ENCODE peak calls at places on chromosome 14, in eight cellular contexts. One of them, this sample, is unnamed.

GRCh38 chr14:34867199-34867598 is 8.0 kb downstream of the BAZ1A start:
- DNase-seq in dorsolateral prefrontal cortex: no peak
- DNase-seq in GM12865: no peak
- DNase-seq in psoas muscle: no peak
- DNase-seq in cardiac fibroblast: no peak
- DNase-seq in tibial artery: no peak
- DNase-seq in AG04450: no peak
- DNase-seq in breast epithelium: no peak
- DNase-seq in this sample: no peak

GRCh38 chr14:49921401-49921800 is 28.5 kb downstream of the ARF6 start:
- DNase-seq in cardiac fibroblast: no peak
- DNase-seq in breast epithelium: no peak
- DNase-seq in dorsolateral prefrontal cortex: no peak
- DNase-seq in GM12865: no peak
- DNase-seq in AG04450: no peak
- DNase-seq in psoas muscle: no peak
- DNase-seq in tibial artery: no peak
- DNase-seq in this sample: no peak

GRCh38 chr14:53929871-53930685 is 26.5 kb downstream of the BMP4 start:
- DNase-seq in psoas muscle: no peak
- DNase-seq in dorsolateral prefrontal cortex: no peak
- DNase-seq in breast epithelium: no peak
- DNase-seq in AG04450: no peak
- DNase-seq in cardiac fibroblast: no peak
- DNase-seq in tibial artery: no peak
- DNase-seq in GM12865: peak; percentile 55
- DNase-seq in this sample: no peak

GRCh38 chr14:50301914-50302313 is 10.1 kb downstream of the L2HGDH start:
- DNase-seq in breast epithelium: no peak
- DNase-seq in AG04450: no peak
- DNase-seq in tibial artery: no peak
- DNase-seq in cardiac fibroblast: no peak
- DNase-seq in dorsolateral prefrontal cortex: no peak
- DNase-seq in GM12865: no peak
- DNase-seq in psoas muscle: no peak
- DNase-seq in this sample: no peak

GRCh38 chr14:104481323-104481722 is 98.2 kb upstream of the C14orf180 start:
- DNase-seq in tibial artery: no peak
- DNase-seq in dorsolateral prefrontal cortex: no peak
- DNase-seq in breast epithelium: no peak
- DNase-seq in AG04450: no peak
- DNase-seq in GM12865: no peak
- DNase-seq in cardiac fibroblast: no peak
- DNase-seq in psoas muscle: no peak
- DNase-seq in this sample: no peak

GRCh38 chr14:23034498-23035302 is at the start of gene PSMB5:
- DNase-seq in psoas muscle: peak; percentile 89
- DNase-seq in cardiac fibroblast: peak; percentile 96
- DNase-seq in tibial artery: peak; percentile 94
- DNase-seq in dorsolateral prefrontal cortex: peak; percentile 94
- DNase-seq in breast epithelium: peak; percentile 91
- DNase-seq in AG04450: peak; percentile 83
- DNase-seq in GM12865: peak; percentile 98
- DNase-seq in this sample: peak; percentile 95

GRCh38 chr14:91065266-91065665 is 4.8 kb upstream of the RPS6KA5 start:
- DNase-seq in cardiac fibroblast: no peak
- DNase-seq in psoas muscle: no peak
- DNase-seq in AG04450: no peak
- DNase-seq in GM12865: no peak
- DNase-seq in dorsolateral prefrontal cortex: no peak
- DNase-seq in tibial artery: no peak
- DNase-seq in breast epithelium: peak; percentile 60
- DNase-seq in this sample: peak; percentile 2

GRCh38 chr14:45249847-45250575 is 3.0 kb downstream of the MIS18BP1 start:
- DNase-seq in cardiac fibroblast: peak; percentile 88
- DNase-seq in tibial artery: no peak
- DNase-seq in breast epithelium: no peak
- DNase-seq in psoas muscle: no peak
- DNase-seq in AG04450: peak; percentile 78
- DNase-seq in GM12865: peak; percentile 77
- DNase-seq in dorsolateral prefrontal cortex: no peak
- DNase-seq in this sample: peak; percentile 89

GRCh38 chr14:55936691-55937090 is 181.5 kb upstream of the PELI2 start:
- DNase-seq in AG04450: no peak
- DNase-seq in cardiac fibroblast: peak; percentile 11
- DNase-seq in GM12865: no peak
- DNase-seq in tibial artery: no peak
- DNase-seq in psoas muscle: no peak
- DNase-seq in dorsolateral prefrontal cortex: no peak
- DNase-seq in breast epithelium: no peak
- DNase-seq in this sample: no peak

GRCh38 chr14:91258021-91258618 is 13.6 kb upstream of the GPR68 start:
- DNase-seq in psoas muscle: peak; percentile 63
- DNase-seq in GM12865: no peak
- DNase-seq in AG04450: no peak
- DNase-seq in dorsolateral prefrontal cortex: no peak
- DNase-seq in breast epithelium: no peak
- DNase-seq in cardiac fibroblast: peak; percentile 45
- DNase-seq in tibial artery: no peak
- DNase-seq in this sample: peak; percentile 86

GRCh38 chr14:83007641-83008237 is 1474.1 kb upstream of the SEL1L start:
- DNase-seq in GM12865: no peak
- DNase-seq in tibial artery: no peak
- DNase-seq in AG04450: no peak
- DNase-seq in cardiac fibroblast: no peak
- DNase-seq in psoas muscle: no peak
- DNase-seq in dorsolateral prefrontal cortex: no peak
- DNase-seq in breast epithelium: no peak
- DNase-seq in this sample: no peak

GRCh38 chr14:36826614-36827013 is 165.0 kb downstream of the PAX9 start:
- DNase-seq in breast epithelium: no peak
- DNase-seq in psoas muscle: no peak
- DNase-seq in tibial artery: no peak
- DNase-seq in dorsolateral prefrontal cortex: no peak
- DNase-seq in GM12865: no peak
- DNase-seq in AG04450: no peak
- DNase-seq in cardiac fibroblast: no peak
- DNase-seq in this sample: no peak
- H3K4me3 ChIP-seq in breast epithelium: no peak overlapping the region
- H3K4me3 ChIP-seq in psoas muscle: no peak overlapping the region
- H3K4me3 ChIP-seq in tibial artery: no peak overlapping the region
- H3K4me3 ChIP-seq in dorsolateral prefrontal cortex: no peak overlapping the region
- H3K4me3 ChIP-seq in GM12865: no peak overlapping the region
- H3K4me3 ChIP-seq in AG04450: no peak overlapping the region
- H3K4me3 ChIP-seq in cardiac fibroblast: no peak overlapping the region
- H3K4me3 ChIP-seq in this sample: no peak overlapping the region

DNA sequence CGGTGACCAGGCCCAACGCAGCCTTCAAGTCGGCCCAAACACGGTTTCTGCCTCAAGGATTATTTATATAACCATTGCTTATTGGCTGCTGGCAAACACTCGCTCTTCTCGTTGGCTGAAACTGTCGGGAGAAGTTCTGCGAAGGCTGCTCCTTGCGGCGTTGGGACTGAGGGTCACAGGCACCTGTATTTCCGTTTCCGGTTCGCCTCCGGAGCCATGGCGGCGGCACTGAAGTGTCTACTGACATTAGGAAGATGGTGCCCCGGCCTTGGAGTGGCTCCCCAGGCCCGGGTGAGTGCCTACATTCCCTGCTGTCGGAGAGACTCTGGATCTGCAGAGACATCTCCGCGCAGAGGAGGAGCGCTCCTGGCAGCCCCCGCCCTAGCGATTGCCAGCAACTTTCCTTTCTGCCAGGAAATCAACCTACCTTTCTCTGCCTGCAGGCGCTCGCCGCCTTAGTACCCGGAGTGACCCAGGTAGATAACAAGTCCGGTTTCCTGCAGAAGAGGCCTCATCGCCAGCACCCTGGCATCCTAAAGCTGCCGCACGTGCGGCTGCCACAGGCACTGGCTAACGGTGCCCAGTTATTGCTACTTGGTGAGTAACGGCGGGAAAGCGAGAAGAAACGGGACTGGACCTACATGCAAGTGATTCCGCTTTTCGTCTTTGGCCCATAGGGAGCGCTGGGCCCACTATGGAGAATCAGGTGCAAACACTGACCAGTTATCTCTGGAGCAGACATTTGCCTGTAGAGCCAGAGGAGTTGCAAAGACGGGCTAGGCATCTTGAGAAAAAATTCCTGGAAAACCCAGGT is at the start of gene METTL17:
- DNase-seq in dorsolateral prefrontal cortex: peak; percentile 96
- DNase-seq in tibial artery: peak; percentile 96
- DNase-seq in psoas muscle: peak; percentile 89
- DNase-seq in breast epithelium: peak; percentile 93
- DNase-seq in AG04450: peak; percentile 96
- DNase-seq in cardiac fibroblast: peak; percentile 99
- DNase-seq in GM12865: peak; percentile 97
- DNase-seq in this sample: peak; percentile 97
- TF ChIP-seq CTCF in dorsolateral prefrontal cortex: peak; percentile 15
- TF ChIP-seq CTCF in tibial artery: peak; percentile 6
- TF ChIP-seq CTCF in psoas muscle: peak; percentile 4
- TF ChIP-seq CTCF in breast epithelium: peak; percentile 19
- TF ChIP-seq CTCF in AG04450: peak; percentile 48
- TF ChIP-seq CTCF in cardiac fibroblast: peak; percentile 41
- TF ChIP-seq CTCF in GM12865: peak; percentile 30
- TF ChIP-seq CTCF in this sample: peak; percentile 40

GRCh38 chr14:24398298-24398942 is 383 bp upstream of the NYNRIN start:
- DNase-seq in cardiac fibroblast: peak; percentile 80
- DNase-seq in AG04450: no peak
- DNase-seq in tibial artery: no peak
- DNase-seq in breast epithelium: no peak
- DNase-seq in psoas muscle: no peak
- DNase-seq in GM12865: no peak
- DNase-seq in dorsolateral prefrontal cortex: no peak
- DNase-seq in this sample: no peak

GRCh38 chr14:24398943-24399801 is at the start of gene NYNRIN:
- DNase-seq in breast epithelium: no peak
- DNase-seq in tibial artery: peak; percentile 78
- DNase-seq in GM12865: no peak
- DNase-seq in psoas muscle: peak; percentile 65
- DNase-seq in dorsolateral prefrontal cortex: no peak
- DNase-seq in cardiac fibroblast: no peak
- DNase-seq in AG04450: no peak
- DNase-seq in this sample: peak; percentile 20

GRCh38 chr14:24401810-24402702 is 3.3 kb downstream of the NYNRIN start:
- DNase-seq in GM12865: no peak
- DNase-seq in cardiac fibroblast: no peak
- DNase-seq in AG04450: no peak
- DNase-seq in breast epithelium: no peak
- DNase-seq in tibial artery: no peak
- DNase-seq in psoas muscle: no peak
- DNase-seq in dorsolateral prefrontal cortex: no peak
- DNase-seq in this sample: no peak

GRCh38 chr14:24397639-24398297 is 1.0 kb upstream of the NYNRIN start:
- DNase-seq in AG04450: no peak
- DNase-seq in breast epithelium: no peak
- DNase-seq in cardiac fibroblast: no peak
- DNase-seq in dorsolateral prefrontal cortex: no peak
- DNase-seq in psoas muscle: no peak
- DNase-seq in tibial artery: no peak
- DNase-seq in GM12865: no peak
- DNase-seq in this sample: no peak

GRCh38 chr14:24399981-24400718 is 1.3 kb downstream of the NYNRIN start:
- DNase-seq in dorsolateral prefrontal cortex: no peak
- DNase-seq in GM12865: no peak
- DNase-seq in AG04450: no peak
- DNase-seq in tibial artery: no peak
- DNase-seq in psoas muscle: no peak
- DNase-seq in breast epithelium: no peak
- DNase-seq in cardiac fibroblast: no peak
- DNase-seq in this sample: no peak
- H3K4me3 ChIP-seq in dorsolateral prefrontal cortex: peak overlapping the region; percentile 73
- H3K4me3 ChIP-seq in GM12865: no peak overlapping the region
- H3K4me3 ChIP-seq in AG04450: peak overlapping the region; percentile 66
- H3K4me3 ChIP-seq in tibial artery: peak overlapping the region; percentile 75
- H3K4me3 ChIP-seq in psoas muscle: peak overlapping the region; percentile 74
- H3K4me3 ChIP-seq in breast epithelium: peak overlapping the region; percentile 95
- H3K4me3 ChIP-seq in cardiac fibroblast: peak overlapping the region; percentile 68
- H3K4me3 ChIP-seq in this sample: no peak overlapping the region

DNA sequence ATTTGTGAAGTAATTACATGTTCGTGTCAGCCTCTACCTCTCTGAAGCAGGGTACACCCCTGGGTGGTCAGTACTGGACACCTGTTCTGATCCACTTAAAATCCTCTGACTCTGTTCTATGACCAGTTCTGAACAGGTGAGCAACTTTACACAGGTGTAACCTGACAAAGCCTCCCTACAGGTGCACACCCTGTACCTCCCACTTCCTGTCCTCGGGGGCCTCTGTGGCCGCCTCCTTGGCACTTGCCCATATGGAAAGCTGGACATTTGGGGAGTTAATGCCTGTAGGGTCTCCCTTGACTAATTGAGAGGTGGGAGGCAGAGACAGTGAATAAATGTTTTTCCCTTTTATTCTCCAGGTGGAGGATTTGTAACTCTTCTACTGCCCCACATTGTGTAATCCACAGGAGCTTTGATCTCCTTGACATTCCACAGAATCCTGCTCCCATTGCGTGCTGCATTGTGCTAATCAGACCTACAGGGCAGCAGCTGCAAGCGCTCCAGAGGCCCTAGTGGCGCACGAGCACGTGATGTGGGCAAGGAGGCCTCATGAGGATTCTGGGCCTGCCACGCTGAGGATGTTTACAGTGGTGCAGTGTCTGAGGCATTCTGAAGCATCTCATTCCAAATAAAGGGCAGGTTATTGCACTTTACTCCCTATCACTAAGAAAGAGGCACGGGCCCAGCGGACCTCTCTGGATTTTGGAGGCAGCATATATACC is 45.8 kb upstream of the BATF start:
- DNase-seq in AG04450: no peak
- DNase-seq in dorsolateral prefrontal cortex: peak; percentile 50
- DNase-seq in breast epithelium: no peak
- DNase-seq in psoas muscle: no peak
- DNase-seq in GM12865: no peak
- DNase-seq in cardiac fibroblast: peak; percentile 40
- DNase-seq in tibial artery: peak; percentile 24
- DNase-seq in this sample: no peak
- TF ChIP-seq CTCF in AG04450: peak; percentile 13
- TF ChIP-seq CTCF in dorsolateral prefrontal cortex: no peak
- TF ChIP-seq CTCF in breast epithelium: no peak
- TF ChIP-seq CTCF in psoas muscle: no peak
- TF ChIP-seq CTCF in GM12865: no peak
- TF ChIP-seq CTCF in cardiac fibroblast: no peak
- TF ChIP-seq CTCF in tibial artery: no peak
- TF ChIP-seq CTCF in this sample: no peak

This sample was measured in fibroblast of mammary gland.